ENCODE peak calls at places on chromosomes 2 and 18, in four cellular contexts. J, W, L and F are unnamed samples.

GRCh38 chr2:160033732-160034392 is 28.6 kb downstream of the PLA2R1 start:
- DNase-seq in J (no peak), W (peak; percentile 57), L (peak; percentile 20), F (no peak)

GRCh38 chr2:168428431-168428830 is 27.6 kb upstream of the CERS6 start:
- DNase-seq in J (no peak), W (no peak), L (no peak), F (no peak)

GRCh38 chr2:58702302-58702696 is 461.2 kb upstream of the FANCL start:
- DNase-seq in J (peak; percentile 70), W (peak; percentile 76), L (peak; percentile 0), F (no peak)

GRCh38 chr2:71243548-71244301 is 16.8 kb upstream of the PAIP2B start:
- DNase-seq in J (no peak), W (no peak), L (no peak), F (no peak)

GRCh38 chr2:33709986-33710385 is 110.9 kb upstream of the FAM98A start:
- DNase-seq in J (no peak), W (peak; percentile 35), L (peak; percentile 30), F (no peak)

GRCh38 chr2:187497858-187498463 is 49.9 kb upstream of the CALCRL start:
- DNase-seq in J (peak; percentile 24), W (no peak), L (no peak), F (peak; percentile 59)

GRCh38 chr2:41540268-41540963 is 507.4 kb upstream of the PKDCC start:
- DNase-seq in J (no peak), W (no peak), L (no peak), F (no peak)

GRCh38 chr2:224958466-224958857 is 83.8 kb downstream of the DOCK10 start:
- DNase-seq in J (no peak), W (no peak), L (peak; percentile 29), F (no peak)

GRCh38 chr2:201888476-201888875 is 82.1 kb downstream of the CDK15 start:
- DNase-seq in J (peak; percentile 30), W (peak; percentile 45), L (no peak), F (no peak)

GRCh38 chr18:13393338-13393737 is 174.8 kb downstream of the LDLRAD4 start:
- DNase-seq in J (no peak), W (no peak), L (no peak), F (no peak)

GRCh38 chr2:69012310-69013122 is 463 bp upstream of the ANTXR1 start:
- DNase-seq in J (peak; percentile 17), W (peak; percentile 39), L (peak; percentile 76), F (peak; percentile 76)

GRCh38 chr18:46716336-46716735 is 40.5 kb downstream of the ST8SIA5 start:
- DNase-seq in J (no peak), W (no peak), L (no peak), F (no peak)

GRCh38 chr2:233553366-233553765 is 13.2 kb downstream of the USP40 start:
- DNase-seq in J (no peak), W (peak; percentile 44), L (no peak), F (no peak)

GRCh38 chr2:111069722-111070121 is 51.0 kb upstream of the BCL2L11 start:
- DNase-seq in J (peak; percentile 36), W (no peak), L (no peak), F (peak; percentile 57)

GRCh38 chr2:161273038-161273760 is 35.0 kb upstream of the PSMD14 start:
- DNase-seq in J (peak; percentile 94), W (peak; percentile 37), L (peak; percentile 72), F (peak; percentile 92)

GRCh38 chr2:1049691-1050090 is 99.0 kb downstream of the SNTG2 start:
- DNase-seq in J (no peak), W (peak; percentile 47), L (peak; percentile 70), F (no peak)

GRCh38 chr2:38203455-38203810 is 127.5 kb upstream of the CYP1B1 start:
- DNase-seq in J (no peak), W (peak; percentile 58), L (peak; percentile 60), F (no peak)

GRCh38 chr2:66437601-66438497 is 2.9 kb downstream of the MEIS1 start:
- DNase-seq in J (peak; percentile 42), W (peak; percentile 41), L (no peak), F (no peak)

GRCh38 chr18:715626-716025 is 3.2 kb upstream of the ENOSF1 start:
- DNase-seq in J (no peak), W (peak; percentile 80), L (peak; percentile 82), F (no peak)

GRCh38 chr2:23776021-23776420 is 150.9 kb downstream of the ATAD2B start:
- DNase-seq in J (no peak), W (no peak), L (no peak), F (no peak)

GRCh38 chr18:64929026-64929425 is 780.1 kb upstream of the LINC00305 start:
- DNase-seq in J (no peak), W (peak; percentile 59), L (no peak), F (no peak)

GRCh38 chr18:59606193-59607175 is 90.7 kb downstream of the CCBE1 start:
- DNase-seq in J (no peak), W (peak; percentile 66), L (peak; percentile 89), F (no peak)

GRCh38 chr2:69449906-69450305 is 12.7 kb upstream of the NFU1 start:
- DNase-seq in J (no peak), W (peak; percentile 29), L (peak; percentile 62), F (no peak)

GRCh38 chr18:73980289-73980979 is 167.2 kb downstream of the FBXO15 start:
- DNase-seq in J (peak; percentile 66), W (peak; percentile 18), L (peak; percentile 25), F (no peak)

GRCh38 chr2:130264501-130264900 is 66.3 kb upstream of the TUBA3E start:
- DNase-seq in J (no peak), W (no peak), L (no peak), F (no peak)

GRCh38 chr2:46171441-46171953 is 125.7 kb upstream of the EPAS1 start:
- DNase-seq in J (no peak), W (peak; percentile 84), L (peak; percentile 95), F (no peak)

GRCh38 chr2:67251741-67252140 is 145.4 kb upstream of the ETAA1 start:
- DNase-seq in J (no peak), W (no peak), L (no peak), F (no peak)

GRCh38 chr2:54084600-54084999 is 30.8 kb upstream of the ACYP2 start:
- DNase-seq in J (peak; percentile 24), W (peak; percentile 19), L (peak; percentile 17), F (no peak)

GRCh38 chr2:156901373-156902031 is 356.0 kb upstream of the GALNT5 start:
- DNase-seq in J (no peak), W (peak; percentile 61), L (peak; percentile 67), F (no peak)

GRCh38 chr18:74745658-74746403 is 148.2 kb downstream of the ZNF407 start:
- DNase-seq in J (no peak), W (peak; percentile 87), L (peak; percentile 86), F (no peak)

GRCh38 chr2:69381337-69381737 is 5.7 kb downstream of the GFPT1 start:
- DNase-seq in J (no peak), W (peak; percentile 49), L (peak; percentile 60), F (no peak)

GRCh38 chr2:177405029-177405692 is 12.6 kb downstream of the AGPS start:
- DNase-seq in J (no peak), W (no peak), L (peak; percentile 7), F (no peak)

GRCh38 chr2:32061973-32062861 is 1.1 kb upstream of the SPAST start:
- DNase-seq in J (peak; percentile 76), W (peak; percentile 61), L (peak; percentile 19), F (peak; percentile 51)

GRCh38 chr18:39424261-39424660 is 1858.7 kb upstream of the CELF4 start:
- DNase-seq in J (no peak), W (no peak), L (no peak), F (no peak)

GRCh38 chr2:15735738-15736326 is 144.2 kb downstream of the DDX1 start:
- DNase-seq in J (no peak), W (no peak), L (no peak), F (no peak)

GRCh38 chr2:88148929-88149438 is 21.1 kb upstream of the FABP1 start:
- DNase-seq in J (no peak), W (no peak), L (no peak), F (no peak)

GRCh38 chr2:56148825-56149224 is 35.0 kb upstream of the CCDC85A start:
- DNase-seq in J (no peak), W (no peak), L (no peak), F (no peak)

GRCh38 chr18:33755918-33756590 is 178.0 kb downstream of the ASXL3 start:
- DNase-seq in J (no peak), W (peak; percentile 95), L (peak; percentile 93), F (no peak)

GRCh38 chr2:9796056-9796792 is 47.0 kb upstream of the TAF1B start:
- DNase-seq in J (peak; percentile 62), W (no peak), L (no peak), F (no peak)

GRCh38 chr2:9797086-9797485 is 46.2 kb upstream of the TAF1B start:
- DNase-seq in J (no peak), W (no peak), L (no peak), F (no peak)

GRCh38 chr2:9799729-9800632 is 43.3 kb upstream of the TAF1B start:
- DNase-seq in J (peak; percentile 92), W (peak; percentile 65), L (peak; percentile 69), F (peak; percentile 90)

GRCh38 chr2:9799011-9799596 is 44.2 kb upstream of the TAF1B start:
- DNase-seq in J (no peak), W (no peak), L (no peak), F (no peak)

GRCh38 chr2:9797681-9798556 is 45.4 kb upstream of the TAF1B start:
- DNase-seq in J (no peak), W (no peak), L (no peak), F (no peak)
- H3K27ac ChIP-seq in J (no peak overlapping the region), W (no peak overlapping the region), L (no peak overlapping the region), F (no peak overlapping the region)

DNA sequence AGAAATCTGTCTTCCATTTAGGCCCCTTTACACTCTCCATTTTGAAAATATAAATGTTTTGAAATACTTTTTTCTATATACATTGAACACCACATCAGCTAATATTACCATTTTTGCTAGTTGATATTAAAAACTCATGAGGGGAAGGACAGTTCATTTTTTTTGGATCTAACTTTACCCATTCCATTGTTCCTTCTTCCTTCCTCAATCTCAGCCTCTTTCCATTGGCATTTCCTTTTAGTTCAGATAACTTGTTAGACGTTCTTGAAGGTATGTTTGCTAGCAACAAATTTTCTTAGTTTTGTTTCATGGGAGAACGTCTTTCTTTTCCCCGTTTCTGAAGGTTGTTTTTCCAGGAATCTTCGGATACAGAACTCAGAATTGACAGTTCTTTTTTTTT is 759.0 kb downstream of the SOCS6 start:
- DNase-seq in J (no peak), W (no peak), L (no peak), F (no peak)
- H3K4me2 ChIP-seq in J (no peak overlapping the region), W (no peak overlapping the region), L (no peak overlapping the region), F (no peak overlapping the region)

GRCh38 chr2:8314063-8314462 is 367.8 kb upstream of the ID2 start:
- DNase-seq in J (no peak), W (no peak), L (no peak), F (no peak)
- H3K4me3 ChIP-seq in J (no peak overlapping the region), W (no peak overlapping the region), L (no peak overlapping the region), F (no peak overlapping the region)

GRCh38 chr2:164785447-164785846 is 56.2 kb downstream of the COBLL1 start:
- DNase-seq in J (no peak), W (peak; percentile 61), L (no peak), F (no peak)
- H3K27ac ChIP-seq in J (no peak overlapping the region), W (no peak overlapping the region), L (no peak overlapping the region), F (no peak overlapping the region)

DNA sequence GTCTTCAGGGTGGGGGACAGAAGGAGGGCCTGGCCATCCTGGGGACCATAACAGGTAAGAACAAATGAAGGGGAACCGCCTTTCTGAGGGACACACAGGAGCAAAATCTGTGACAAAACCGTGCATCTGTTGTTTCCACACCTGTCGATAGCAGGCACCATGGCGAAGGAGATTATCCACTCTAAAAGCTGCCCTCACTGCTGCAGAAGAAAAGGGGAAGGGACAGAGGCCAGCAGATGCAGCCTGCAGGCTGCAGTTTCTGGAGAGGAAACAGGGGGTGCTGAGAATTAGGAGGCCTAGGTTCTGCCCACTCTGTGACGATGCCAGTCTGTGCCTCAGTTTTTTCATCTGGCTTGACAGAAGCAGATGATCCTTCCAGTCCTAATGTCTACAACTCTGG is 17.8 kb downstream of the PAX8 start:
- DNase-seq in J (no peak), W (no peak), L (no peak), F (no peak)
- H3K4me2 ChIP-seq in J (no peak overlapping the region), W (no peak overlapping the region), L (no peak overlapping the region), F (no peak overlapping the region)